ENCODE peak calls at places on chromosomes 1 and 21, in seven cellular contexts. B, I, N, V, E, K and W are unnamed samples.

GRCh38 chr1:41366428-41367101 is 5.3 kb downstream of the FOXO6 start:
- DNase-seq in N (no peak), K (no peak), B (peak), I (no peak), V (peak), E (no peak), W (no peak)

GRCh38 chr1:236686815-236687160 is 489 bp downstream of the ACTN2 start:
- DNase-seq in N (no peak), E (no peak), K (no peak), I (no peak), V (no peak), B (no peak), W (no peak)

GRCh38 chr1:230693221-230693620 is 20.7 kb downstream of the AGT start:
- DNase-seq in V (no peak), K (no peak), N (no peak), B (no peak), E (no peak), I (no peak), W (no peak)

GRCh38 chr1:65265296-65266271 is 43.8 kb upstream of the DNAJC6 start:
- DNase-seq in B (peak), K (peak), N (peak), I (no peak), E (peak), V (peak), W (no peak)

GRCh38 chr1:159179906-159180305 is 8.5 kb downstream of the CADM3 start:
- DNase-seq in V (no peak), E (no peak), K (no peak), N (no peak), B (no peak), I (no peak), W (no peak)

GRCh38 chr1:209485167-209485566 is 98.3 kb upstream of the CAMK1G start:
- DNase-seq in I (no peak), E (no peak), V (no peak), N (no peak), B (no peak), K (peak), W (no peak)

GRCh38 chr21:25967566-25968438 is 202.8 kb downstream of the APP start:
- DNase-seq in E (no peak), V (no peak), N (no peak), K (no peak), B (no peak), I (no peak), W (no peak)

GRCh38 chr1:232416026-232416568 is 213.8 kb downstream of the SIPA1L2 start:
- DNase-seq in V (no peak), K (no peak), B (no peak), I (no peak), E (no peak), N (no peak), W (no peak)

GRCh38 chr1:66302810-66303209 is 231.1 kb upstream of the SGIP1 start:
- DNase-seq in E (no peak), V (no peak), K (no peak), B (no peak), I (no peak), N (no peak), W (no peak)

GRCh38 chr1:18452550-18452949 is 28.2 kb upstream of the KLHDC7A start:
- DNase-seq in E (no peak), K (no peak), V (no peak), B (peak), N (no peak), I (peak), W (no peak)

GRCh38 chr1:202162049-202162417 is 1.6 kb upstream of the PTPN7 start:
- DNase-seq in I (no peak), K (no peak), V (no peak), N (no peak), B (peak), E (peak), W (peak)

GRCh38 chr21:45927851-45928850 is 53.4 kb upstream of the COL6A1 start:
- DNase-seq in E (no peak), N (no peak), B (peak), V (no peak), I (no peak), K (no peak), W (no peak)

GRCh38 chr21:16113052-16113715 is 383.4 kb downstream of the USP25 start:
- DNase-seq in E (no peak), I (no peak), K (no peak), B (no peak), V (no peak), N (no peak), W (no peak)

GRCh38 chr1:224205438-224205840 is 22.4 kb downstream of the DEGS1 start:
- DNase-seq in V (no peak), B (no peak), I (no peak), N (no peak), K (no peak), E (no peak), W (no peak)

GRCh38 chr21:31480228-31480627 is 136.2 kb upstream of the TIAM1 start:
- DNase-seq in I (no peak), K (no peak), E (no peak), N (no peak), B (no peak), V (no peak), W (no peak)

GRCh38 chr1:242198421-242198820 is 199.5 kb upstream of the MAP1LC3C start:
- DNase-seq in K (no peak), N (no peak), I (no peak), B (no peak), E (no peak), V (no peak), W (no peak)

GRCh38 chr1:28296401-28297220 is 32.2 kb upstream of the MED18 start:
- DNase-seq in I (no peak), E (peak), K (no peak), B (no peak), V (peak), N (no peak), W (no peak)

GRCh38 chr1:164792410-164793004 is 233.5 kb downstream of the PBX1 start:
- DNase-seq in N (no peak), B (no peak), V (no peak), I (no peak), K (no peak), E (no peak), W (no peak)

GRCh38 chr1:31955917-31956736 is 18.0 kb upstream of the PTP4A2 start:
- DNase-seq in B (peak), I (peak), N (peak), V (no peak), E (peak), K (peak), W (peak)

GRCh38 chr1:14095001-14095400 is 395.0 kb downstream of the PRDM2 start:
- DNase-seq in B (no peak), E (no peak), N (no peak), V (no peak), K (no peak), I (peak), W (no peak)

GRCh38 chr1:80363689-80364475 is 1357.4 kb upstream of the ADGRL4 start:
- DNase-seq in V (no peak), I (no peak), K (no peak), E (no peak), N (no peak), B (no peak), W (no peak)

GRCh38 chr1:23614128-23614660 is 54.9 kb upstream of the ID3 start:
- DNase-seq in E (no peak), K (no peak), N (no peak), V (no peak), I (no peak), B (no peak), W (no peak)

GRCh38 chr21:41504030-41504429 is 3.9 kb downstream of the TMPRSS2 start:
- DNase-seq in B (no peak), N (no peak), K (no peak), I (no peak), V (no peak), E (no peak), W (no peak)

GRCh38 chr21:46021978-46022544 is 40.5 kb downstream of the COL6A1 start:
- DNase-seq in I (no peak), V (no peak), K (no peak), E (peak), N (no peak), B (no peak), W (no peak)

GRCh38 chr21:44817914-44818635 is at the start of gene SUMO3:
- DNase-seq in K (peak), E (peak), V (peak), B (peak), I (no peak), N (peak), W (peak)
- TF ChIP-seq POLR2A in K (peak), E (peak), V (peak), B (no peak), I (no peak), N (peak), W (no peak)

GRCh38 chr1:15965228-15965767 is 10.6 kb downstream of the ZBTB17 start:
- DNase-seq in B (no peak), V (no peak), K (no peak), E (no peak), N (no peak), I (no peak), W (no peak)
- TF ChIP-seq POLR2AphosphoS5 in B (no peak), V (no peak), K (peak), E (no peak), N (no peak), I (no peak), W (peak)

GRCh38 chr1:116205941-116206679 is 94.9 kb downstream of the MAB21L3 start:
- DNase-seq in I (no peak), E (no peak), V (no peak), K (no peak), B (no peak), N (no peak), W (no peak)

GRCh38 chr1:116203192-116203723 is 92.1 kb downstream of the MAB21L3 start:
- DNase-seq in B (no peak), I (no peak), K (peak), N (no peak), E (no peak), V (no peak), W (no peak)

GRCh38 chr1:116207126-116207735 is 96.0 kb downstream of the MAB21L3 start:
- DNase-seq in V (no peak), B (no peak), I (no peak), E (no peak), N (no peak), K (peak), W (no peak)

GRCh38 chr1:116203936-116204335 is 92.7 kb downstream of the MAB21L3 start:
- DNase-seq in I (no peak), B (no peak), E (no peak), V (no peak), N (no peak), K (no peak), W (no peak)

GRCh38 chr1:116201921-116202320 is 90.7 kb downstream of the MAB21L3 start:
- DNase-seq in I (no peak), N (no peak), B (no peak), V (no peak), K (no peak), E (no peak), W (no peak)
- TF ChIP-seq POLR2A in I (no peak), N (no peak), B (no peak), V (no peak), K (no peak), E (no peak), W (no peak)

DNA sequence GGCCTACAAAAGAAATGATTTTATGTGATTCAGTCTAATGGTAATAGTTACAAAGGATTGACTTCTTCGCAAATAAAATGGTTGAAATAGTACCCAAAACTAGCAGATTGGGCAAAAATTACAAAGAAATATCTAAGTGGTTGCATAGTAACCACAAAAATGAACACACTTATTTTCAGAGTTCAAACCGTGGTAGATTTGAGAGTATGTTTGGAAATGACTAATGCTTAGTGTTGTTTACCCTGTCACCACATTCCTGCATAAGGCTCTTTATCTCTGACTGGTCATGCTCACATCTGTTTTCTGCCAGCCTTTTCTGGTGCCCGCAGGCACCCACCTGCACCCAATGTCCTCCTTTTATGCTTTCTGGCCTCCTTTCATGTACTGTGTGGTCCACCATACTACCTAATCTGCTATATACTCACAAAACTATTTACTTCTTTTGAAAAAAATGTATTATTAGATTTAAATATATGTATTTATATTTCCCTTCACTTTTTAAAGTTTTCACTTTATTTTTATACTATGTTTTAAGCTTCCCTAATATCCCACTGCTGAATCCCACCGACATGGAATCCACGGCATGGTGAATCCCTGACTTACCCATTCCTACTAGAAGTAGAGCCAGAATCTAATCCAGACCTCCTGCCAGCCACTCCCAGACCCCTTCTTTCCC is 30.3 kb downstream of the PTPRC start:
- DNase-seq in I (peak), E (no peak), N (no peak), B (peak), V (no peak), K (no peak), W (no peak)
- TF ChIP-seq POLR2AphosphoS5 in I (no peak), E (no peak), N (no peak), B (no peak), V (no peak), K (no peak), W (no peak)